ENCODE peak calls at places on chromosomes 5 and 9, in six cellular contexts. W is cardiac fibroblast, Z is GM12864, D is AG09319, L is spleen, K is PC-9. N is an unnamed sample.

GRCh38 chr9:29826421-29826820 is 2253.1 kb upstream of the C9orf72 start:
- DNase-seq in W (no peak), Z (no peak), D (no peak), L (peak), K (no peak), N (no peak)

GRCh38 chr5:63451188-63451587 is 511.1 kb downstream of the HTR1A start:
- DNase-seq in W (no peak), Z (no peak), D (no peak), L (no peak), K (no peak), N (no peak)

GRCh38 chr5:9456435-9457042 is 89.3 kb downstream of the SEMA5A start:
- DNase-seq in W (no peak), Z (no peak), D (peak), L (no peak), K (no peak), N (no peak)

GRCh38 chr5:154520861-154521453 is 42.9 kb upstream of the HAND1 start:
- DNase-seq in W (no peak), Z (no peak), D (no peak), L (no peak), K (peak), N (peak)

GRCh38 chr5:122163151-122164069 is 34.1 kb downstream of the ZNF474 start:
- DNase-seq in W (peak), Z (no peak), D (peak), L (no peak), K (peak), N (no peak)

GRCh38 chr9:110619831-110620230 is 40.3 kb upstream of the SVEP1 start:
- DNase-seq in W (peak), Z (no peak), D (no peak), L (no peak), K (no peak), N (no peak)

GRCh38 chr5:149322518-149322917 is 22.8 kb upstream of the GRPEL2 start:
- DNase-seq in W (no peak), Z (no peak), D (no peak), L (no peak), K (no peak), N (no peak)

GRCh38 chr9:130549093-130549735 is 30.2 kb upstream of the FUBP3 start:
- DNase-seq in W (no peak), Z (peak), D (no peak), L (no peak), K (no peak), N (no peak)

GRCh38 chr9:117825609-117826347 is 121.6 kb downstream of the TLR4 start:
- DNase-seq in W (no peak), Z (peak), D (no peak), L (no peak), K (no peak), N (no peak)

GRCh38 chr5:137075163-137075970 is 423.8 kb downstream of the SPOCK1 start:
- DNase-seq in W (peak), Z (peak), D (no peak), L (no peak), K (peak), N (peak)

GRCh38 chr9:121483049-121483448 is 16.6 kb downstream of the GGTA1 start:
- DNase-seq in W (no peak), Z (no peak), D (no peak), L (no peak), K (peak), N (no peak)

GRCh38 chr5:140157032-140157781 is 17.8 kb upstream of the CYSTM1 start:
- DNase-seq in W (peak), Z (peak), D (peak), L (peak), K (peak), N (peak)

GRCh38 chr5:55665065-55665464 is 47.1 kb downstream of the SLC38A9 start:
- DNase-seq in W (peak), Z (no peak), D (no peak), L (no peak), K (no peak), N (no peak)

GRCh38 chr9:14983599-14983998 is 73.4 kb upstream of the FREM1 start:
- DNase-seq in W (no peak), Z (no peak), D (no peak), L (no peak), K (no peak), N (no peak)

GRCh38 chr9:89500008-89500407 is 2.1 kb upstream of the SEMA4D start:
- DNase-seq in W (no peak), Z (no peak), D (no peak), L (no peak), K (no peak), N (no peak)

GRCh38 chr5:42842860-42843641 is 31.4 kb upstream of the SELENOP start:
- DNase-seq in W (peak), Z (no peak), D (no peak), L (no peak), K (no peak), N (no peak)

GRCh38 chr9:86064220-86064619 is 35.1 kb downstream of the GOLM1 start:
- DNase-seq in W (no peak), Z (no peak), D (no peak), L (no peak), K (no peak), N (no peak)

GRCh38 chr5:119368238-119368630 is 12.4 kb downstream of the TNFAIP8 start:
- DNase-seq in W (no peak), Z (peak), D (no peak), L (no peak), K (no peak), N (no peak)

GRCh38 chr9:135926402-135927194 is 19.3 kb upstream of the CAMSAP1 start:
- DNase-seq in W (peak), Z (no peak), D (peak), L (peak), K (peak), N (no peak)

GRCh38 chr5:174045470-174046025 is at the start of gene NSG2:
- DNase-seq in W (peak), Z (peak), D (peak), L (no peak), K (peak), N (peak)

GRCh38 chr5:97425511-97425910 is 242.5 kb upstream of the RIOK2 start:
- DNase-seq in W (peak), Z (no peak), D (no peak), L (peak), K (no peak), N (no peak)

GRCh38 chr9:111661150-111661801 is at the start of gene GNG10:
- DNase-seq in W (peak), Z (peak), D (no peak), L (peak), K (no peak), N (peak)

GRCh38 chr5:9376363-9377117 is 169.3 kb downstream of the SEMA5A start:
- DNase-seq in W (peak), Z (no peak), D (peak), L (no peak), K (peak), N (no peak)

GRCh38 chr5:92909545-92909962 is 671.5 kb downstream of the NR2F1-AS1 start:
- DNase-seq in W (peak), Z (no peak), D (no peak), L (no peak), K (no peak), N (no peak)

GRCh38 chr9:78213696-78214095 is 22.2 kb upstream of the CEP78 start:
- DNase-seq in W (peak), Z (no peak), D (no peak), L (no peak), K (no peak), N (no peak)

GRCh38 chr5:177440211-177440989 is 6.2 kb upstream of the PRR7 start:
- DNase-seq in W (no peak), Z (no peak), D (no peak), L (no peak), K (peak), N (no peak)

GRCh38 chr9:127446720-127447415 is 4.3 kb downstream of the RPL12 start:
- DNase-seq in W (no peak), Z (no peak), D (no peak), L (no peak), K (peak), N (no peak)

GRCh38 chr9:130935660-130936271 is 3.3 kb downstream of the FIBCD1 start:
- DNase-seq in W (no peak), Z (no peak), D (no peak), L (no peak), K (no peak), N (no peak)

GRCh38 chr5:178577944-178578343 is 12.2 kb downstream of the COL23A1 start:
- DNase-seq in W (no peak), Z (no peak), D (no peak), L (no peak), K (no peak), N (no peak)

GRCh38 chr9:69027355-69028097 is 8.0 kb upstream of the FXN start:
- DNase-seq in W (peak), Z (peak), D (no peak), L (no peak), K (peak), N (peak)
- TF ChIP-seq CTCF in W (peak), Z (peak), D (peak), L (peak), K (peak), N (peak)

DNA sequence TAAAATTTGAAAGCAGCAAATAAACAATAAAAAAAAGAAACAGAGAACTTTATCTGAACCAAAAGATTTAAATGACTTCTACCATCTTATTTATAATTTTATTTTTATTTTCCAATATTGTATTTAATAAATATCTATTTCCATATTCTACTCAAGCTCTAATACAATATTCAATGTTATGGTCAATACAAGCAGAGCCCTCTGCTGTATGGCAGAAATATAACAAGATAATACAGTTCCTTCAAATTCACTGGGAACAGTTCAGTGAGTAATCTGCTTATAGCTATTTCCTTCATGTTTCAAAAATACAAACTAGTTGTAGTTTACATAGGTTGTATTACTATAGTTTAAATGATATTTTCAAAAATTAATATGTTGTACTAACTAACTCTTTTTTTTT is 332.7 kb downstream of the PRDM9 start:
- DNase-seq in W (peak), Z (no peak), D (no peak), L (no peak), K (no peak), N (no peak)
- TF ChIP-seq CTCF in W (no peak), Z (no peak), D (no peak), L (no peak), K (peak), N (no peak)

GRCh38 chr5:168047043-168047668 is 244.3 kb upstream of the WWC1 start:
- DNase-seq in W (peak), Z (peak), D (no peak), L (no peak), K (peak), N (peak)
- TF ChIP-seq CTCF in W (peak), Z (peak), D (peak), L (no peak), K (peak), N (peak)

GRCh38 chr5:147371290-147371689 is 136.5 kb downstream of the STK32A start:
- DNase-seq in W (no peak), Z (no peak), D (no peak), L (no peak), K (no peak), N (no peak)

GRCh38 chr5:147373328-147373727 is 136.5 kb downstream of the DPYSL3 start:
- DNase-seq in W (no peak), Z (no peak), D (no peak), L (no peak), K (no peak), N (no peak)

GRCh38 chr5:147369742-147370374 is 135.0 kb downstream of the STK32A start:
- DNase-seq in W (peak), Z (no peak), D (no peak), L (no peak), K (no peak), N (no peak)
- TF ChIP-seq CTCF in W (peak), Z (no peak), D (peak), L (no peak), K (peak), N (no peak)

GRCh38 chr5:53480474-53481353 is at the start of gene FST:
- DNase-seq in W (peak), Z (no peak), D (no peak), L (peak), K (no peak), N (peak)

GRCh38 chr5:53481887-53482716 is 1.7 kb downstream of the FST start:
- DNase-seq in W (peak), Z (no peak), D (peak), L (peak), K (peak), N (peak)

GRCh38 chr5:53479656-53480473 is 564 bp upstream of the FST start:
- DNase-seq in W (peak), Z (no peak), D (peak), L (peak), K (no peak), N (peak)

GRCh38 chr5:53481354-53481886 is 991 bp downstream of the FST start:
- DNase-seq in W (peak), Z (no peak), D (no peak), L (no peak), K (no peak), N (no peak)

DNA sequence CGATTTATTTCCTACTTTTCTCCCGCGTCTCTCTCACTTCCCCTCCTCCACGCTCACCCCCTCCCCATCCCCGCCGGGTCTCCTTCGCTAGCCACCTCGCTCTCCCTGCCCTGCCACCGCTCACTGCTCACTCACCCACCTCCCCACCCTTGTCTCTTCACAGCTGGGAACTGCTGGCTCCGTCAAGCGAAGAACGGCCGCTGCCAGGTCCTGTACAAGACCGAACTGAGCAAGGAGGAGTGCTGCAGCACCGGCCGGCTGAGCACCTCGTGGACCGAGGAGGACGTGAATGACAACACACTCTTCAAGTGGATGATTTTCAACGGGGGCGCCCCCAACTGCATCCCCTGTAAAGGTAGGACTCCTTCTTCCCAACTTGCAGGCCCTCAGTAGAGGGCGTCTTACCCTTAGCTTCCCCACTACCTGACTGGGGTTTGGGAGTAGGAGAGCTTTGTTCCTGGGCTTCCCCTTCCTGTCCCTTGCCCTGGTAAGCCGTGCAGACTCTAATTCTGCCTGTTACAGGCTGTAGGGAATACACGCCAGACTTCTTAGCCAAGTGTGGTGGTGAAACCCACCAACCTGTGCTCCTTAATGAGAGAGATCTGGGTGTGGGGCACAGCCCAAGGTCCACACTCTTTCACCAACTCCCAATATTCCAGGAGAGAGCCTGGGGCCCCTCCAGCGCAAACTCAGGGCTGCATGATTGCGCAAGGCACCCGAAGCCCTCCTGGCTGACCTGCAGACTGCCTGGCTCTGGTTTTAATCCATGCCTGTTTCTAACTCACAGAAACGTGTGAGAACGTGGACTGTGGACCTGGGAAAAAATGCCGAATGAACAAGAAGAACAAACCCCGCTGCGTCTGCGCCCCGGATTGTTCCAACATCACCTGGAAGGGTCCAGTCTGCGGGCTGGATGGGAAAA is 2.5 kb downstream of the FST start:
- DNase-seq in W (peak), Z (no peak), D (no peak), L (peak), K (no peak), N (peak)
- TF ChIP-seq CTCF in W (peak), Z (peak), D (peak), L (no peak), K (no peak), N (no peak)

N was measured in GM20000.